ENCODE peak calls at places on chromosomes 11 and 22, in four cellular contexts. One of them, this sample, is unnamed.

GRCh38 chr11:67352546-67353316 is 615 bp downstream of the POLD4 start:
- DNase-seq in Right ventricle myocardium superior: peak; percentile 73
- DNase-seq in cardiac fibroblast: peak; percentile 41
- DNase-seq in NCI-H1436: no peak
- DNase-seq in this sample: peak; percentile 54

GRCh38 chr22:38098410-38099249 is 11.9 kb downstream of the BAIAP2L2 start:
- DNase-seq in Right ventricle myocardium superior: peak; percentile 25
- DNase-seq in cardiac fibroblast: peak; percentile 46
- DNase-seq in NCI-H1436: no peak
- DNase-seq in this sample: no peak

GRCh38 chr11:3796796-3797328 is 492 bp downstream of the NUP98 start:
- DNase-seq in Right ventricle myocardium superior: no peak
- DNase-seq in NCI-H1436: no peak
- DNase-seq in cardiac fibroblast: no peak
- DNase-seq in this sample: no peak

GRCh38 chr11:47071871-47072270 is 104.8 kb downstream of the ARFGAP2 start:
- DNase-seq in NCI-H1436: no peak
- DNase-seq in cardiac fibroblast: no peak
- DNase-seq in Right ventricle myocardium superior: no peak
- DNase-seq in this sample: no peak

GRCh38 chr11:115217726-115218311 is 286.4 kb downstream of the CADM1 start:
- DNase-seq in NCI-H1436: no peak
- DNase-seq in Right ventricle myocardium superior: no peak
- DNase-seq in cardiac fibroblast: no peak
- DNase-seq in this sample: no peak

GRCh38 chr11:71252782-71253730 is 679 bp upstream of the SHANK2 start:
- DNase-seq in NCI-H1436: no peak
- DNase-seq in Right ventricle myocardium superior: no peak
- DNase-seq in cardiac fibroblast: peak; percentile 49
- DNase-seq in this sample: peak; percentile 87

GRCh38 chr22:34845391-34845790 is 220.6 kb upstream of the ISX start:
- DNase-seq in cardiac fibroblast: no peak
- DNase-seq in NCI-H1436: no peak
- DNase-seq in Right ventricle myocardium superior: no peak
- DNase-seq in this sample: no peak

GRCh38 chr11:43830928-43831440 is 49.6 kb upstream of the ALKBH3 start:
- DNase-seq in NCI-H1436: no peak
- DNase-seq in cardiac fibroblast: peak; percentile 99
- DNase-seq in Right ventricle myocardium superior: no peak
- DNase-seq in this sample: peak; percentile 97

GRCh38 chr22:47379037-47379436 is 616.6 kb downstream of the TBC1D22A start:
- DNase-seq in NCI-H1436: no peak
- DNase-seq in Right ventricle myocardium superior: no peak
- DNase-seq in cardiac fibroblast: no peak
- DNase-seq in this sample: no peak

GRCh38 chr11:75841739-75842138 is 26.7 kb downstream of the UVRAG start:
- DNase-seq in Right ventricle myocardium superior: no peak
- DNase-seq in NCI-H1436: no peak
- DNase-seq in cardiac fibroblast: no peak
- DNase-seq in this sample: no peak

GRCh38 chr11:103789957-103790356 is 246.5 kb upstream of the DDI1 start:
- DNase-seq in cardiac fibroblast: no peak
- DNase-seq in NCI-H1436: no peak
- DNase-seq in Right ventricle myocardium superior: no peak
- DNase-seq in this sample: no peak

GRCh38 chr11:111064118-111064517 is 181.4 kb upstream of the POU2AF2 start:
- DNase-seq in Right ventricle myocardium superior: no peak
- DNase-seq in cardiac fibroblast: peak; percentile 82
- DNase-seq in NCI-H1436: no peak
- DNase-seq in this sample: peak; percentile 32

GRCh38 chr11:67584205-67584880 is 731 bp downstream of the GSTP1 start:
- DNase-seq in NCI-H1436: no peak
- DNase-seq in Right ventricle myocardium superior: peak; percentile 86
- DNase-seq in cardiac fibroblast: peak; percentile 52
- DNase-seq in this sample: peak; percentile 19

GRCh38 chr11:8015753-8016239 is 28.7 kb downstream of the EIF3F start:
- DNase-seq in NCI-H1436: no peak
- DNase-seq in cardiac fibroblast: peak; percentile 14
- DNase-seq in Right ventricle myocardium superior: no peak
- DNase-seq in this sample: no peak

GRCh38 chr11:35114901-35115687 is 23.9 kb upstream of the CD44 start:
- DNase-seq in NCI-H1436: no peak
- DNase-seq in cardiac fibroblast: no peak
- DNase-seq in Right ventricle myocardium superior: no peak
- DNase-seq in this sample: no peak

GRCh38 chr11:75492181-75492820 is 33.4 kb downstream of the GDPD5 start:
- DNase-seq in cardiac fibroblast: peak; percentile 35
- DNase-seq in Right ventricle myocardium superior: no peak
- DNase-seq in NCI-H1436: no peak
- DNase-seq in this sample: peak; percentile 51

GRCh38 chr11:19935507-19935906 is 222.9 kb downstream of the NAV2 start:
- DNase-seq in NCI-H1436: no peak
- DNase-seq in Right ventricle myocardium superior: no peak
- DNase-seq in cardiac fibroblast: peak; percentile 90
- DNase-seq in this sample: peak; percentile 64

GRCh38 chr11:22192642-22193347 is at the start of gene ANO5:
- DNase-seq in cardiac fibroblast: no peak
- DNase-seq in Right ventricle myocardium superior: peak; percentile 85
- DNase-seq in NCI-H1436: no peak
- DNase-seq in this sample: no peak

GRCh38 chr22:47293368-47294221 is 531.1 kb downstream of the TBC1D22A start:
- DNase-seq in Right ventricle myocardium superior: peak; percentile 17
- DNase-seq in cardiac fibroblast: no peak
- DNase-seq in NCI-H1436: no peak
- DNase-seq in this sample: no peak

GRCh38 chr22:20319041-20319744 is 667 bp downstream of the DGCR6L start:
- DNase-seq in NCI-H1436: no peak
- DNase-seq in Right ventricle myocardium superior: peak; percentile 30
- DNase-seq in cardiac fibroblast: peak; percentile 37
- DNase-seq in this sample: no peak

GRCh38 chr11:34599406-34599901 is 21.4 kb upstream of the EHF start:
- DNase-seq in NCI-H1436: no peak
- DNase-seq in Right ventricle myocardium superior: no peak
- DNase-seq in cardiac fibroblast: peak; percentile 91
- DNase-seq in this sample: peak; percentile 93

GRCh38 chr11:134711563-134711962 is 299.5 kb upstream of the B3GAT1 start:
- DNase-seq in cardiac fibroblast: no peak
- DNase-seq in NCI-H1436: no peak
- DNase-seq in Right ventricle myocardium superior: no peak
- DNase-seq in this sample: no peak

GRCh38 chr11:57321996-57322880 is 2.5 kb downstream of the TNKS1BP1 start:
- DNase-seq in cardiac fibroblast: peak; percentile 98
- DNase-seq in NCI-H1436: no peak
- DNase-seq in Right ventricle myocardium superior: peak; percentile 93
- DNase-seq in this sample: peak; percentile 93

GRCh38 chr22:31637938-31638618 is 23.9 kb downstream of the PISD start:
- DNase-seq in cardiac fibroblast: peak; percentile 78
- DNase-seq in Right ventricle myocardium superior: peak; percentile 62
- DNase-seq in NCI-H1436: no peak
- DNase-seq in this sample: no peak

GRCh38 chr11:120289426-120289825 is 35.7 kb upstream of the TLCD5 start:
- DNase-seq in Right ventricle myocardium superior: no peak
- DNase-seq in cardiac fibroblast: no peak
- DNase-seq in NCI-H1436: no peak
- DNase-seq in this sample: no peak

GRCh38 chr11:67632982-67633755 is 3.4 kb upstream of the NUDT8 start:
- DNase-seq in NCI-H1436: no peak
- DNase-seq in cardiac fibroblast: no peak
- DNase-seq in Right ventricle myocardium superior: no peak
- DNase-seq in this sample: no peak

GRCh38 chr22:22076937-22077703 is 94.5 kb upstream of the TOP3B start:
- DNase-seq in NCI-H1436: no peak
- DNase-seq in cardiac fibroblast: peak; percentile 69
- DNase-seq in Right ventricle myocardium superior: no peak
- DNase-seq in this sample: peak; percentile 38

GRCh38 chr22:38284042-38284402 is 11.2 kb upstream of the TMEM184B start:
- DNase-seq in cardiac fibroblast: peak; percentile 90
- DNase-seq in Right ventricle myocardium superior: no peak
- DNase-seq in NCI-H1436: no peak
- DNase-seq in this sample: no peak

GRCh38 chr11:46348986-46349401 is 1.7 kb downstream of the DGKZ start:
- DNase-seq in Right ventricle myocardium superior: no peak
- DNase-seq in NCI-H1436: no peak
- DNase-seq in cardiac fibroblast: no peak
- DNase-seq in this sample: no peak

GRCh38 chr22:37822079-37822833 is 926 bp upstream of the GALR3 start:
- DNase-seq in NCI-H1436: no peak
- DNase-seq in cardiac fibroblast: no peak
- DNase-seq in Right ventricle myocardium superior: no peak
- DNase-seq in this sample: no peak